ENCODE peak calls at places on chromosomes 16 and 17, in five cellular contexts. O is PC-3, P is neural progenitor cell, J is GM23248, B is OCI-LY7. A is an unnamed sample.
A peak's percentile ranks its signal among the peaks of the same experiment; 100 is the strongest.

GRCh38 chr16:67544329-67544841 is 15.8 kb downstream of the RIPOR1 start:
- DNase-seq in O (no peak), P (no peak), J (no peak), B (no peak), A (no peak)

GRCh38 chr16:31268033-31268365 is 8.2 kb downstream of the ITGAM start:
- DNase-seq in O (no peak), P (no peak), J (no peak), B (no peak), A (no peak)

GRCh38 chr16:56783332-56783731 is 53.4 kb downstream of the NUP93 start:
- DNase-seq in O (no peak), P (no peak), J (no peak), B (no peak), A (no peak)

GRCh38 chr16:83901101-83901500 is 2.2 kb downstream of the MLYCD start:
- DNase-seq in O (no peak), P (no peak), J (peak; percentile 63), B (no peak), A (no peak)

GRCh38 chr16:15552507-15552906 is 90.4 kb downstream of the MARF1 start:
- DNase-seq in O (no peak), P (no peak), J (no peak), B (no peak), A (no peak)

GRCh38 chr16:68470461-68471150 is 22.3 kb upstream of the SMPD3 start:
- DNase-seq in O (no peak), P (no peak), J (no peak), B (peak; percentile 42), A (peak; percentile 85)

GRCh38 chr17:17710728-17711541 is 29.7 kb downstream of the RAI1 start:
- DNase-seq in O (peak; percentile 95), P (peak; percentile 84), J (peak; percentile 89), B (no peak), A (no peak)

GRCh38 chr17:82216301-82217119 is 3.9 kb upstream of the CCDC57 start:
- DNase-seq in O (peak; percentile 92), P (no peak), J (peak; percentile 95), B (no peak), A (peak; percentile 42)

GRCh38 chr16:49282690-49283375 is 1.2 kb upstream of the CBLN1 start:
- DNase-seq in O (no peak), P (peak; percentile 49), J (no peak), B (peak; percentile 10), A (peak; percentile 28)

GRCh38 chr16:54932737-54933254 is 2.1 kb downstream of the IRX5 start:
- DNase-seq in O (no peak), P (peak; percentile 70), J (peak; percentile 59), B (no peak), A (no peak)

GRCh38 chr16:57192720-57193486 is 6.8 kb downstream of the RSPRY1 start:
- DNase-seq in O (no peak), P (no peak), J (peak; percentile 43), B (no peak), A (peak; percentile 10)

GRCh38 chr16:22623351-22623781 is 112.7 kb downstream of the NPIPB5 start:
- DNase-seq in O (no peak), P (no peak), J (peak; percentile 36), B (no peak), A (no peak)

GRCh38 chr16:84502075-84502474 is 2.4 kb downstream of the MEAK7 start:
- DNase-seq in O (peak; percentile 81), P (no peak), J (no peak), B (no peak), A (no peak)

GRCh38 chr16:88507231-88507743 is 54.2 kb downstream of the ZFPM1 start:
- DNase-seq in O (peak; percentile 7), P (no peak), J (no peak), B (no peak), A (no peak)

GRCh38 chr16:66746682-66747081 is 4.7 kb downstream of the DYNC1LI2 start:
- DNase-seq in O (no peak), P (no peak), J (peak; percentile 30), B (no peak), A (peak; percentile 70)

GRCh38 chr16:84013787-84014569 is 28.6 kb downstream of the SLC38A8 start:
- DNase-seq in O (peak; percentile 97), P (peak; percentile 97), J (peak; percentile 68), B (peak; percentile 98), A (peak; percentile 88)

GRCh38 chr17:46991618-46992017 is 12.6 kb upstream of the RPRML start:
- DNase-seq in O (no peak), P (no peak), J (no peak), B (peak; percentile 89), A (no peak)

GRCh38 chr16:19033761-19034160 is 33.7 kb upstream of the COQ7 start:
- DNase-seq in O (no peak), P (no peak), J (no peak), B (no peak), A (no peak)

GRCh38 chr16:8773537-8773936 is 23.9 kb downstream of the TMEM186 start:
- DNase-seq in O (no peak), P (no peak), J (no peak), B (no peak), A (no peak)

GRCh38 chr17:32903774-32904673 is 23.9 kb upstream of the TMEM98 start:
- DNase-seq in O (no peak), P (no peak), J (no peak), B (no peak), A (no peak)
- H2AFZ ChIP-seq in O (no peak overlapping the region), P (no peak overlapping the region), J (peak overlapping the region; percentile 20), B (no peak overlapping the region), A (no peak overlapping the region)

DNA sequence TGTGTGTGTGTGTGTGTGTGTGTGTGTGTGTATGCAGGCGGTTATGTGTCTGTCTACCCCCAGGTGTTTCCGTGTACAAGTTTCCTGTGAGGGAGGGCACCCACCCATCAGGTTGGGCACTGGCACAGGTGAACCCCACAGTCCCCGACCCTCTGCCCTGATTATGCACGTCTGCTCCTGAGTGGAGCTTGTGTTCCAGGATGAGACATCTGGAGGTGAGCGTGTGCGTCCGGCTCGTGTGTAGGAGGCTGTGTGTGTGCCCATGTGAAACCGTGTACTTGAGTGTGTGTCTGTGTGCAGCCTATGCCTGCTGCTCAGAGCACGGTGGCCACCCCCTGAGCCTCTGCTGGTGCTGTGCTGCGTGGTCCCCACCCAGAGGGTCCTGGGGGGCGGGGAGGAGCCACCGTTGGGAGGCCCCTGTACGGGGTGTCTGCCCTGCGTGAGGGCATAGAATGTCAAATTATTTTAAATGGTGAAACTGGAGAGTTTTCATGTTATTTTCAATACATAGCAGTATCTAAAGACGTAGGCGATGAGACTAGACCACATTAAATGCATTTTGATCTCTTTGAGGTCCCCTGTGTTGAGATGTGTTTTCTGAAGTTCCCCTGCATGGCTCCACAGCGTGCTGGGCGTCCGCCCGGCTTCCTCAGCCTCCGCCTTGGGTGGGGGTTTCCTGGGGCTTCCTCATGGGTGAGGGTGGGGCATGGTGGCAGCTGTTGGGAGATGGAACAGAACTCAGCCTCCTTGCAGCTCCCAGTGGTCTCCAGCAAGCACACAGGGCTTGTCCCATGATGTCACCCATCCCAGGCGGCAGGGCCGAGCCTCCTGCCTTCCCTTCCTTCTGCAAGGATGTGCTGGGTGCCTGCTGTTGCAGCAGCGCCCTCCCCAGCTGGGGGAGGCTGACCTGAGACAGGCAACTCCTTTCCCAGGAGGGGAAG is 43.4 kb downstream of the KCNJ12 start:
- DNase-seq in O (no peak), P (no peak), J (no peak), B (peak; percentile 53), A (no peak)
- TF ChIP-seq EZH2phosphoT487 in O (no peak), P (no peak), J (no peak), B (no peak), A (no peak)

GRCh38 chr17:7178973-7179316 is 225 bp downstream of the ASGR1 start:
- DNase-seq in O (no peak), P (no peak), J (no peak), B (no peak), A (no peak)

GRCh38 chr17:7177210-7177953 is 1.8 kb downstream of the ASGR1 start:
- DNase-seq in O (peak; percentile 66), P (peak; percentile 92), J (peak; percentile 80), B (peak; percentile 69), A (peak; percentile 46)

GRCh38 chr17:7179317-7180254 is at the start of gene ASGR1:
- DNase-seq in O (no peak), P (no peak), J (no peak), B (no peak), A (no peak)

GRCh38 chr17:7176870-7177209 is 2.3 kb downstream of the ASGR1 start:
- DNase-seq in O (no peak), P (peak; percentile 60), J (peak; percentile 52), B (no peak), A (no peak)

DNA sequence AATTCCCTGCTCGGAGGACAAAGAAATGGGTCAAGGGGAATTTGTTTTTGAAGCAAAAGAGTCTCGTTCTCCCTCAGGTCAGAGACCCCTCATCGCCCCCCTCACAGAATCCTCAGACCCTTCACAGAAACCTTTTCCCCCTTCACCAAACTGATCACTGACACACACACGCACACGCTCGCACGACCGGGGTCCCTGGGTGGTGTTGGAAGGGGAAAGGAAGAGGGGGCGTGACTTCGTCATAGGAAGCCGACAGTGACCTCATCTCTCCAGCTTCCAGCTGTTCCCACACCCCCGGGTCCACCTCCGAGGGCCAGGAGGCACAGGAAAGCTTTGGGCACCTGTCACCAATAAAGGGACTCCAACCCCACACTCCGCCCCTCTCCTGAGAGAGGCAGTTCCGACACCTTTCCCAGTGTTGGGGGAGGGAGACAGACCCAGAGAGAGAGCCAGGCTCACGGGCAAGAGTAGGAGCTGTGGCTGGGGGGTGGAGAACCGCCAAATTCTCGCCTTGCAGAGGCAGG is 1.2 kb downstream of the ASGR1 start:
- DNase-seq in O (peak; percentile 4), P (peak; percentile 51), J (peak; percentile 61), B (no peak), A (no peak)
- H2AFZ ChIP-seq in O (peak overlapping the region; percentile 90), P (peak overlapping the region; percentile 99), J (peak overlapping the region; percentile 84), B (peak overlapping the region; percentile 20), A (no peak overlapping the region)

GRCh38 chr17:65813306-65813705 is 251.9 kb upstream of the AXIN2 start:
- DNase-seq in O (no peak), P (no peak), J (peak; percentile 14), B (no peak), A (no peak)
- TF ChIP-seq EZH2phosphoT487 in O (no peak), P (no peak), J (no peak), B (no peak), A (no peak)

GRCh38 chr17:15655162-15655561 is 28.9 kb downstream of the TRIM16 start:
- DNase-seq in O (peak; percentile 57), P (no peak), J (no peak), B (no peak), A (no peak)
- H2AFZ ChIP-seq in O (no peak overlapping the region), P (no peak overlapping the region), J (no peak overlapping the region), B (no peak overlapping the region), A (no peak overlapping the region)

DNA sequence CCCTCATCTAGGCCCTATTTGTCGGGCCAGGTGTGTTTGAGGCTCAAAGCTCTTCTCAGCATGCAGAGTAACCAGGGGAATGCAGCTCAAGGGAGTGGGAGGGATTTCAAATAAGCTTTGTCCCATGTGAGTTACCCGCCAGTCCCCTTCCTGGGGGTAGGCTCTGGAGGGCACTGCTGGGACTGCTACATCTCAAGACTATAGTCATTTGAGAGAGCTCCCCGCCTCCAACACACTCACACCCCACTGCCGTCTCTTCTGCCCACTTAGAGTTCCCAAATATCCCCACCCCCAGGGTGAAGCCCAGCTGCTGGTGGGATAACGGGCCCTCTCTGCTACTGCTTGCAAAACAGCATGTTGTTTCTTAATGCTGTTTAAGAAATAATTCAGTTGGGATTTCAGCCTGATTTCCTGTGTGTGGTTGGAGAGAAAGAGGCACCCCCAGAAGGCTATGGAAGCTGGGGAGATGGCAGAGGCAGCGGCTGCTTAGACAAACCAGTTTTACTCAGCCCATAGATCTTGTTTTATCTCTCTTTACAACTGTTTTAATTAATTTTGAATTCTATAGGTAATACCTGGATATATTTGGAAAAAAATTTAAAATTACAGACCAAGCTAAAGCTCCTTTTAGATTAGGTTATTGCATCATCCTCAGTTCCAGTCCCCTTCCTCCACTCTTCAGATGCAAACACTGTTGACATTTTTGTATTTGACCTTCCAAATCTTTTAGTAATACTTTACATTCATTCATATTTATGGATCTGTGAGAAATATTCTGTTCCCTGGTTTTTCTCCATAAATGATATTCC is 4.1 kb upstream of the MPO start:
- DNase-seq in O (no peak), P (peak; percentile 47), J (no peak), B (no peak), A (no peak)
- TF ChIP-seq EZH2phosphoT487 in O (no peak), P (no peak), J (no peak), B (no peak), A (no peak)

A was measured in MM.1S.